ENCODE peak calls at places on chromosomes 13 and 19, in four cellular contexts. One of them, this sample, is unnamed.

GRCh38 chr13:34161829-34162544 is 344.0 kb downstream of the RFC3 start:
- DNase-seq in K562: no peak
- DNase-seq in H1: no peak
- DNase-seq in GM12878: no peak
- DNase-seq in this sample: peak

GRCh38 chr13:91546865-91547264 is 148.4 kb downstream of the GPC5 start:
- DNase-seq in K562: no peak
- DNase-seq in H1: no peak
- DNase-seq in GM12878: no peak
- DNase-seq in this sample: no peak

GRCh38 chr19:30312582-30313352 is 59.4 kb upstream of the ZNF536 start:
- DNase-seq in K562: peak
- DNase-seq in H1: no peak
- DNase-seq in GM12878: no peak
- DNase-seq in this sample: no peak

GRCh38 chr19:50384685-50385535 is 763 bp downstream of the POLD1 start:
- DNase-seq in K562: no peak
- DNase-seq in H1: no peak
- DNase-seq in GM12878: no peak
- DNase-seq in this sample: no peak

GRCh38 chr13:21033866-21034601 is 27.4 kb downstream of the LATS2 start:
- DNase-seq in K562: no peak
- DNase-seq in H1: no peak
- DNase-seq in GM12878: no peak
- DNase-seq in this sample: no peak

GRCh38 chr19:54115071-54116063 is at the start of the genes PRPF31 and TFPT:
- DNase-seq in K562: peak
- DNase-seq in H1: peak
- DNase-seq in GM12878: peak
- DNase-seq in this sample: peak

GRCh38 chr19:13840751-13841338 is 36.1 kb upstream of the NANOS3 start:
- DNase-seq in K562: no peak
- DNase-seq in H1: no peak
- DNase-seq in GM12878: no peak
- DNase-seq in this sample: no peak

GRCh38 chr19:33868821-33869412 is 72.2 kb downstream of the KCTD15 start:
- DNase-seq in K562: no peak
- DNase-seq in H1: no peak
- DNase-seq in GM12878: no peak
- DNase-seq in this sample: no peak

GRCh38 chr13:95300625-95301134 is 571 bp downstream of the ABCC4 start:
- DNase-seq in K562: peak
- DNase-seq in H1: no peak
- DNase-seq in GM12878: no peak
- DNase-seq in this sample: peak

GRCh38 chr13:25018729-25019115 is 77.2 kb upstream of the PABPC3 start:
- DNase-seq in K562: no peak
- DNase-seq in H1: no peak
- DNase-seq in GM12878: no peak
- DNase-seq in this sample: no peak

GRCh38 chr13:25032160-25032559 is 63.8 kb upstream of the PABPC3 start:
- DNase-seq in K562: no peak
- DNase-seq in H1: no peak
- DNase-seq in GM12878: no peak
- DNase-seq in this sample: no peak

GRCh38 chr13:49271264-49271663 is 23.5 kb downstream of the CDADC1 start:
- DNase-seq in K562: no peak
- DNase-seq in H1: no peak
- DNase-seq in GM12878: no peak
- DNase-seq in this sample: no peak

GRCh38 chr13:23455401-23456185 is 22.1 kb upstream of the SACS start:
- DNase-seq in K562: no peak
- DNase-seq in H1: no peak
- DNase-seq in GM12878: no peak
- DNase-seq in this sample: no peak

GRCh38 chr19:1467512-1468273 is 11.3 kb downstream of the C19orf25 start:
- DNase-seq in K562: no peak
- DNase-seq in H1: no peak
- DNase-seq in GM12878: no peak
- DNase-seq in this sample: no peak

GRCh38 chr19:1466018-1466460 is 13.0 kb downstream of the C19orf25 start:
- DNase-seq in K562: no peak
- DNase-seq in H1: no peak
- DNase-seq in GM12878: no peak
- DNase-seq in this sample: no peak

GRCh38 chr19:1468274-1469199 is 10.5 kb downstream of the C19orf25 start:
- DNase-seq in K562: no peak
- DNase-seq in H1: no peak
- DNase-seq in GM12878: no peak
- DNase-seq in this sample: no peak

GRCh38 chr19:1466461-1467227 is 12.4 kb downstream of the C19orf25 start:
- DNase-seq in K562: no peak
- DNase-seq in H1: no peak
- DNase-seq in GM12878: no peak
- DNase-seq in this sample: no peak

DNA sequence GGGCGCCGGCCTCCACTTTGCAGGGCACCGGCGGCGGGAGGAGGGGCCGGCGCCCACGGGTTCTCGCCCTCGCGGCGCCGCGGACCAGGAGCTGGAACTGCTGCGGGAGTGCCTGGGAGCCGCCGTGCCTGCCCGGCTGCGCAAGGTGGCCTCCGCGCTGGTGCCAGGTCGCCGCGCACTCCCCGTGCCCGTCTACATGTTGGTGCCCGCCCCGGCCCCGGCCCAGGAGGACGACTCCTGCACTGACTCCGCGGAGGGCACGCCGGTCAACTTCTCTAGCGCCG is 11.8 kb downstream of the C19orf25 start:
- DNase-seq in K562: no peak
- DNase-seq in H1: no peak
- DNase-seq in GM12878: no peak
- DNase-seq in this sample: no peak
- TF ChIP-seq EZH2 in K562: no peak
- TF ChIP-seq EZH2 in H1: no peak
- TF ChIP-seq EZH2 in GM12878: no peak
- TF ChIP-seq EZH2 in this sample: no peak

DNA sequence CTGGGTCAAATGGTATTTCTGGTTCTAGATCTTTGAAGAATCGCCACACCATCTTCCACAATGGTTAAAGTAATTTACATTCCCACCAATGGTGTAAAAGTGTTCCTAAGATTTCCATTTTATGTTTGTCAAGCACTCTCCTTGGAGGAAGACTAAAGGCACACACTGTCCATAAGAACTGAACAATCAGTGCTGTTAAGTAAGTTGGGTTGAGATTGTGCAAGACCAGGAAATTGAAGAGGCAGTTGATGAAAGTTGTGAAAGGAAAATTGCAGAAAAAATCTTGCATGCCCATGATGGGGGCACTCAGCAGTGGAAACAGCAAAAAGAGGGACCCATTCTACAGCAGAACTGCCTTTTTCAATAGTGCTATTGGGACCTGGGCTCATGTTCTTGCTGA is 323.6 kb downstream of the DLEU7 start:
- DNase-seq in K562: no peak
- DNase-seq in H1: no peak
- DNase-seq in GM12878: no peak
- DNase-seq in this sample: no peak
- TF ChIP-seq GABPA in K562: no peak
- TF ChIP-seq GABPA in H1: no peak
- TF ChIP-seq GABPA in GM12878: no peak
- TF ChIP-seq GABPA in this sample: no peak

DNA sequence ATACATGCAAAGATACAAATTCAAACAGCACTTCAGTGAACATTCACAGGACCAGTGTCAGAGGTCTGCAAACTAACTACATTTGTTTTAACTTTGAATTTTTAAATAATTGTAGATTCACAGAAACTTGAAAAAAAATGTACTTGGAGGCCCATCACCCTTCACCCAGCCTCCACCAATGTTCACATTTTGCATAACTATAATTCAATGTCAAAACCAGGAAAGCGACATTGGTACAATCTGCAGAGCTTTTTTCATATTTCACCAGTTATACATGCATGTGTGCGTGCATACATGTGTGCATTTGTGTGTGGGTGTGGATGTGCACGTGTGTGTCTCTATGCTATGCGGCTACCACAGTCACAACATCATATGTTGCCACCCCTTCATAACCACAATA is 18.9 kb downstream of the CEACAM3 start:
- DNase-seq in K562: no peak
- DNase-seq in H1: no peak
- DNase-seq in GM12878: no peak
- DNase-seq in this sample: no peak
- TF ChIP-seq EZH2 in K562: no peak
- TF ChIP-seq EZH2 in H1: no peak
- TF ChIP-seq EZH2 in GM12878: no peak
- TF ChIP-seq EZH2 in this sample: no peak

GRCh38 chr13:54593504-54593903 is 1564.9 kb downstream of the OLFM4 start:
- DNase-seq in K562: no peak
- DNase-seq in H1: no peak
- DNase-seq in GM12878: no peak
- DNase-seq in this sample: no peak
- TF ChIP-seq GABPA in K562: no peak
- TF ChIP-seq GABPA in H1: no peak
- TF ChIP-seq GABPA in GM12878: no peak
- TF ChIP-seq GABPA in this sample: no peak

DNA sequence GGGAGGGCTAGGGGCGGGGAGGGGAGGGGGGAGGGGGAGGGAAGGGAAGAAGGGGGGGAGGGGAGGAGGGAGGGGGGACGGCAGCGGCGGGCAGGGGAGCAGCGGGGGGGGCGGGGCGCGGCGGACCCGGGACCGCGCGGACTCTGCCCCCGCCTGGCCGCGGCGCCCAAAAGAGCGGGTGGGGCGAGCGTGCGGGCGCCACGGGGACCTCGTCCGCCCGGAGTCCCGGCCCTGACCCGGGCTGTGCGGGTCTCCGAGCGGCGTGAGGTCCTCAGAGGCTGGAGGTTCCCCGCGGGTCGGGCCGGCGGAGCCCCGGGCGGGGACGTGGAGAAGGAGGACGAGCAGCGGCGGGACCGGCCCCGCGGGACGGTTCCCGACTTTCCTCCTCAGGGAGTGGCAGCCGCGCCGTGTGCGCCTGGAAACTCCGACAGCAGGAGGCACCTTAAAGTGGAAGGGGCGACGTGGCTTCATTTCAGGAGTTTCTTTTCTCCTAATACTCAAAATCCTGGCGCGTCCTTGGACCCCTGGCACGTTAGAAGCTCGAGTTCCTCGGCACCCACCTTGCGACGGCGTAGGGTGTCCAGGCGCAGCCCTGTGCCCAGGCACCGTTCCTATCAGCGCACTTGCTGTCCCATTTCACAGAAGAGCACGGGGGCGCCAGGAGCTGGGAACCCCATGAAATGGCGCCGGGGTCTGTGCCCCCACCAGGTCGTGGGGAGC is 518 bp upstream of the PLPP2 start:
- DNase-seq in K562: peak
- DNase-seq in H1: no peak
- DNase-seq in GM12878: no peak
- DNase-seq in this sample: no peak
- TF ChIP-seq EZH2 in K562: no peak
- TF ChIP-seq EZH2 in H1: no peak
- TF ChIP-seq EZH2 in GM12878: no peak
- TF ChIP-seq EZH2 in this sample: no peak

GRCh38 chr19:677601-678380 is 1.6 kb downstream of the FSTL3 start:
- DNase-seq in K562: no peak
- DNase-seq in H1: no peak
- DNase-seq in GM12878: no peak
- DNase-seq in this sample: no peak
- TF ChIP-seq GABPA in K562: no peak
- TF ChIP-seq GABPA in H1: no peak
- TF ChIP-seq GABPA in GM12878: no peak
- TF ChIP-seq GABPA in this sample: no peak

This sample was measured in HepG2.